ENCODE peak calls at places on chromosome 18, in four cellular contexts. H is lung, O is K562, R is body of pancreas. K is an unnamed sample. For H3K36me3, the result is how much of the 10 kb centered on the place peaks cover.

GRCh38 chr18:2846638-2847340 is at the start of gene EMILIN2:
- DNase-seq in O (peak), H (peak), R (peak), K (peak)

GRCh38 chr18:5463836-5464235 is 80.0 kb downstream of the EPB41L3 start:
- DNase-seq in O (no peak), H (no peak), R (no peak), K (no peak)

GRCh38 chr18:9971313-9971920 is 57.6 kb downstream of the VAPA start:
- DNase-seq in H (peak), O (peak), R (peak), K (peak)

GRCh38 chr18:11689031-11689971 is at the start of gene GNAL:
- DNase-seq in H (peak), O (peak), R (peak), K (peak)

GRCh38 chr18:9708057-9708881 is at the start of gene RAB31:
- DNase-seq in H (peak), R (peak), O (peak), K (peak)

GRCh38 chr18:23825978-23826405 is 136.7 kb downstream of the LAMA3 start:
- DNase-seq in R (no peak), O (no peak), H (peak), K (peak)

GRCh38 chr18:48292787-48293409 is 116.3 kb downstream of the ZBTB7C start:
- DNase-seq in H (peak), O (no peak), R (no peak), K (no peak)

GRCh38 chr18:33578371-33579146 is 540 bp downstream of the ASXL3 start:
- DNase-seq in O (no peak), R (peak), H (no peak), K (no peak)

GRCh38 chr18:12391487-12392136 is 14.6 kb upstream of the AFG3L2 start:
- DNase-seq in R (peak), O (peak), H (peak), K (no peak)

GRCh38 chr18:68316636-68317035 is 398.3 kb downstream of the TMX3 start:
- DNase-seq in O (no peak), H (no peak), R (no peak), K (no peak)

GRCh38 chr18:23844991-23845680 is 155.9 kb downstream of the LAMA3 start:
- DNase-seq in O (no peak), R (no peak), H (no peak), K (no peak)

GRCh38 chr18:50661013-50661412 is 101.1 kb downstream of the MAPK4 start:
- DNase-seq in H (no peak), R (no peak), O (no peak), K (no peak)

GRCh38 chr18:50662775-50663383 is 103.0 kb downstream of the MAPK4 start:
- DNase-seq in R (no peak), H (no peak), O (no peak), K (no peak)

GRCh38 chr18:50659091-50660003 is 99.5 kb downstream of the MAPK4 start:
- DNase-seq in H (no peak), R (no peak), O (no peak), K (no peak)

GRCh38 chr18:50663626-50664441 is 103.9 kb downstream of the MAPK4 start:
- DNase-seq in H (no peak), R (no peak), O (no peak), K (no peak)

GRCh38 chr18:50662177-50662576 is 102.3 kb downstream of the MAPK4 start:
- DNase-seq in H (no peak), O (peak), R (peak), K (no peak)
- TF ChIP-seq CTCF in H (no peak), O (peak), R (peak), K (peak)

GRCh38 chr18:51038110-51038509 is 8.1 kb downstream of the SMAD4 start:
- DNase-seq in H (no peak), R (peak), O (no peak), K (no peak)
- H3K27ac ChIP-seq in H (no peak), R (peak), O (no peak), K (no peak)

DNA sequence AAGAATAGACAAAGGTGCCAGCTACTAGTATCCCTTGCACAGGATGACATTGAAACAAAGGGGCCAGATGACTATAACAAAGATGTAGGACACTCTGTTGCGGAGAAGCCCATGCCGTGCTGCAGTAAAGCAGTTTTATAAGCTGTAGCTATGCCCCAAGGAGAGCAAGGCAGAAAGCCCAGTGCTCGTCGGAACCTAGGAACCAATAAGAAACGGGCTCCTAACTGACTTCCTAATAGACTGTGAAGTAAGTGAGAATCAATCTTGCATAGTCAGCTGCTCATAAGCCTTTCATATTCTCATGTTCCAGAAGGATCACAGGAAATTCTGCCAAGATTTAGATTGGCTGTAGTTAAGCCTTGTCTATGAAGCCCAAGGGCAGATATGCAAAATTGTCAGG is 98.5 kb downstream of the RTTN start:
- DNase-seq in R (no peak), H (no peak), O (no peak), K (no peak)
- H3K36me3 ChIP-seq in R (under half), H (under half), O (under half), K (under half)

GRCh38 chr18:58175122-58175687 is 131.2 kb downstream of the NEDD4L start:
- DNase-seq in O (no peak), R (no peak), H (no peak), K (no peak)
- TF ChIP-seq CTCF in O (peak), R (no peak), H (no peak), K (no peak)

K was measured in thoracic aorta.